ENCODE peak calls at places on chromosomes 12 and 14, in nine cellular contexts. I is Right ventricle myocardium superior, A is ELF-1, V is esophagus squamous epithelium, N is frontal cortex, E is uterus, T is A172, S is HuH-7.5, O is HFF-Myc. F is an unnamed sample.
A peak's percentile ranks its signal among the peaks of the same experiment; 100 is the strongest.

GRCh38 chr14:99327458-99328250 is 55.7 kb upstream of the BCL11B start:
- DNase-seq in I (no peak), A (peak; percentile 90), V (no peak), N (no peak), E (no peak), T (peak; percentile 6), S (no peak), O (no peak), F (no peak)

GRCh38 chr14:79704406-79704805 is 506.9 kb downstream of the DIO2 start:
- DNase-seq in I (no peak), A (no peak), V (no peak), N (no peak), E (no peak), T (no peak), S (no peak), O (no peak), F (no peak)

GRCh38 chr12:54191550-54192022 is 2.8 kb upstream of the SMUG1 start:
- DNase-seq in I (peak; percentile 85), A (peak; percentile 97), V (no peak), N (peak; percentile 83), E (peak; percentile 81), T (peak; percentile 82), S (peak; percentile 86), O (peak; percentile 68), F (peak; percentile 91)

GRCh38 chr12:109191621-109192250 is 75.3 kb downstream of the ACACB start:
- DNase-seq in I (no peak), A (no peak), V (no peak), N (no peak), E (no peak), T (peak; percentile 57), S (no peak), O (no peak), F (peak; percentile 17)

GRCh38 chr12:47017901-47018479 is 61.4 kb upstream of the PCED1B start:
- DNase-seq in I (no peak), A (peak; percentile 12), V (no peak), N (no peak), E (no peak), T (peak; percentile 85), S (no peak), O (no peak), F (peak; percentile 24)

GRCh38 chr14:23056956-23057756 is at the start of gene CDH24:
- DNase-seq in I (peak; percentile 77), A (peak; percentile 67), V (no peak), N (peak; percentile 87), E (peak; percentile 78), T (no peak), S (peak; percentile 83), O (no peak), F (peak; percentile 77)

GRCh38 chr12:91954326-91954725 is 191.3 kb downstream of the BTG1 start:
- DNase-seq in I (no peak), A (no peak), V (no peak), N (no peak), E (no peak), T (no peak), S (no peak), O (no peak), F (no peak)

GRCh38 chr14:76781648-76782051 is 20.4 kb downstream of the VASH1 start:
- DNase-seq in I (no peak), A (no peak), V (no peak), N (no peak), E (no peak), T (peak; percentile 18), S (no peak), O (no peak), F (no peak)

GRCh38 chr12:68175566-68176033 is 16.1 kb upstream of the IFNG start:
- DNase-seq in I (no peak), A (no peak), V (no peak), N (no peak), E (no peak), T (peak; percentile 13), S (no peak), O (no peak), F (no peak)

GRCh38 chr12:2098852-2099251 is 46.1 kb downstream of the CACNA1C start:
- DNase-seq in I (no peak), A (no peak), V (no peak), N (no peak), E (no peak), T (no peak), S (no peak), O (no peak), F (no peak)

GRCh38 chr12:96061323-96061722 is 25.9 kb upstream of the LTA4H start:
- DNase-seq in I (no peak), A (no peak), V (no peak), N (no peak), E (no peak), T (no peak), S (no peak), O (no peak), F (no peak)

GRCh38 chr12:39368891-39369290 is 74.0 kb downstream of the KIF21A start:
- DNase-seq in I (no peak), A (no peak), V (no peak), N (no peak), E (no peak), T (peak; percentile 10), S (no peak), O (no peak), F (no peak)

GRCh38 chr12:13571035-13571434 is 374.5 kb downstream of the EMP1 start:
- DNase-seq in I (no peak), A (no peak), V (no peak), N (no peak), E (no peak), T (no peak), S (no peak), O (no peak), F (no peak)

GRCh38 chr14:92093320-92093719 is 13.1 kb downstream of the ATXN3 start:
- DNase-seq in I (no peak), A (no peak), V (no peak), N (no peak), E (no peak), T (no peak), S (no peak), O (no peak), F (no peak)

GRCh38 chr14:91138511-91139359 is 24.9 kb downstream of the DGLUCY start:
- DNase-seq in I (no peak), A (peak; percentile 37), V (no peak), N (no peak), E (no peak), T (peak; percentile 23), S (peak; percentile 26), O (no peak), F (peak; percentile 9)

GRCh38 chr14:74906923-74907620 is 16.0 kb downstream of the RPS6KL1 start:
- DNase-seq in I (no peak), A (no peak), V (no peak), N (no peak), E (no peak), T (no peak), S (no peak), O (no peak), F (no peak)

GRCh38 chr12:115035536-115036107 is 351.6 kb upstream of the TBX3 start:
- DNase-seq in I (peak; percentile 42), A (peak; percentile 88), V (no peak), N (no peak), E (no peak), T (no peak), S (no peak), O (no peak), F (no peak)

GRCh38 chr12:14611640-14612203 is 44.0 kb upstream of the PLBD1 start:
- DNase-seq in I (no peak), A (no peak), V (no peak), N (no peak), E (no peak), T (no peak), S (no peak), O (no peak), F (no peak)

GRCh38 chr14:72726444-72726843 is 167.5 kb downstream of the DPF3 start:
- DNase-seq in I (no peak), A (no peak), V (no peak), N (no peak), E (no peak), T (no peak), S (no peak), O (no peak), F (no peak)

GRCh38 chr14:99524804-99525698 is 43.8 kb downstream of the CCNK start:
- DNase-seq in I (peak; percentile 38), A (peak; percentile 55), V (no peak), N (peak; percentile 59), E (no peak), T (peak; percentile 61), S (peak; percentile 63), O (no peak), F (peak; percentile 70)

GRCh38 chr12:29376118-29376517 is 4.9 kb downstream of the ERGIC2 start:
- DNase-seq in I (no peak), A (no peak), V (no peak), N (no peak), E (no peak), T (no peak), S (no peak), O (no peak), F (no peak)

GRCh38 chr12:108495054-108495453 is 20.0 kb upstream of the FICD start:
- DNase-seq in I (no peak), A (peak; percentile 63), V (no peak), N (no peak), E (no peak), T (peak; percentile 30), S (no peak), O (no peak), F (peak; percentile 41)

GRCh38 chr14:60106341-60106740 is 14.6 kb downstream of the PCNX4 start:
- DNase-seq in I (no peak), A (no peak), V (no peak), N (peak; percentile 19), E (no peak), T (peak; percentile 7), S (no peak), O (no peak), F (peak; percentile 44)

GRCh38 chr14:36207500-36207899 is 31.0 kb upstream of the PTCSC3 start:
- DNase-seq in I (no peak), A (no peak), V (no peak), N (no peak), E (no peak), T (peak; percentile 8), S (no peak), O (no peak), F (no peak)

GRCh38 chr12:77377116-77377515 is 311.7 kb upstream of the E2F7 start:
- DNase-seq in I (no peak), A (no peak), V (no peak), N (no peak), E (no peak), T (peak; percentile 46), S (no peak), O (peak; percentile 30), F (peak; percentile 47)

GRCh38 chr12:93441111-93441616 is 583 bp downstream of the UBE2N start:
- DNase-seq in I (peak; percentile 66), A (peak; percentile 43), V (no peak), N (peak; percentile 40), E (peak; percentile 18), T (no peak), S (peak; percentile 24), O (no peak), F (peak; percentile 26)

GRCh38 chr12:116200812-116201211 is 76.7 kb downstream of the MED13L start:
- DNase-seq in I (no peak), A (no peak), V (no peak), N (no peak), E (no peak), T (no peak), S (no peak), O (no peak), F (peak; percentile 20)

GRCh38 chr14:56581041-56581727 is 1.6 kb downstream of the TMEM260 start:
- DNase-seq in I (no peak), A (no peak), V (no peak), N (no peak), E (no peak), T (no peak), S (no peak), O (no peak), F (no peak)

GRCh38 chr14:72594099-72594901 is 299.6 kb downstream of the DPF3 start:
- DNase-seq in I (no peak), A (no peak), V (no peak), N (no peak), E (no peak), T (no peak), S (no peak), O (no peak), F (no peak)

GRCh38 chr12:79057540-79057939 is 193.0 kb downstream of the SYT1 start:
- DNase-seq in I (no peak), A (no peak), V (no peak), N (no peak), E (no peak), T (no peak), S (no peak), O (no peak), F (no peak)

GRCh38 chr12:67155863-67156262 is 113.3 kb upstream of the CAND1 start:
- DNase-seq in I (no peak), A (peak; percentile 47), V (no peak), N (no peak), E (no peak), T (peak; percentile 40), S (no peak), O (no peak), F (no peak)